ENCODE peak calls at places on chromosomes 12 and 14, in seven cellular contexts. M is T-cell; R is CD8-positive, alpha-beta memory T cell; X is mucosa of descending colon; I is activated T-cell treated with anti-CD3 and anti-CD28 coated beads, Interleukin-2, amount 50 U/mL, for 48 hours; L is AG09309; B is A549. S is an unnamed sample.

GRCh38 chr14:95265106-95266094 is 54.3 kb downstream of the CLMN start:
- DNase-seq in I (peak; percentile 47), R (no peak), M (no peak), B (peak; percentile 88), L (peak; percentile 23), X (no peak), S (no peak)

GRCh38 chr12:12731178-12731577 is 14.0 kb downstream of the CDKN1B start:
- DNase-seq in X (no peak), R (no peak), M (no peak), L (no peak), I (no peak), B (no peak), S (no peak)

GRCh38 chr12:57628280-57629191 is 4.5 kb downstream of the B4GALNT1 start:
- DNase-seq in M (no peak), R (no peak), X (no peak), B (no peak), L (no peak), I (peak; percentile 16), S (no peak)

GRCh38 chr12:40843495-40843894 is 151.3 kb downstream of the CNTN1 start:
- DNase-seq in B (no peak), M (no peak), I (no peak), X (no peak), L (no peak), R (no peak), S (no peak)

GRCh38 chr12:47882796-47883546 is 21.8 kb downstream of the VDR start:
- DNase-seq in R (peak; percentile 37), M (peak; percentile 25), B (no peak), X (peak; percentile 74), I (peak; percentile 64), L (no peak), S (no peak)

GRCh38 chr14:80930836-80931389 is 10.6 kb downstream of the CEP128 start:
- DNase-seq in L (peak; percentile 94), I (peak; percentile 44), M (peak; percentile 44), X (no peak), R (peak; percentile 70), B (no peak), S (no peak)

GRCh38 chr12:75784591-75784990 is 247.0 kb downstream of the PHLDA1 start:
- DNase-seq in X (no peak), I (no peak), M (peak; percentile 0), R (no peak), L (no peak), B (no peak), S (no peak)

GRCh38 chr14:76762617-76763361 is 1.5 kb downstream of the VASH1 start:
- DNase-seq in X (peak; percentile 26), L (no peak), R (no peak), I (no peak), M (no peak), B (no peak), S (no peak)

GRCh38 chr14:59116984-59117415 is 71.5 kb upstream of the DAAM1 start:
- DNase-seq in R (no peak), X (no peak), M (no peak), B (peak; percentile 3), I (no peak), L (no peak), S (no peak)

GRCh38 chr12:106139422-106140141 is 828 bp upstream of the NUAK1 start:
- DNase-seq in L (no peak), I (peak; percentile 34), R (no peak), X (peak; percentile 83), B (peak; percentile 76), M (no peak), S (no peak)

GRCh38 chr14:72178517-72178916 is 246.3 kb downstream of the RGS6 start:
- DNase-seq in L (no peak), X (no peak), R (no peak), B (no peak), M (no peak), I (no peak), S (no peak)